ENCODE peak calls at places on chromosomes 2 and 18, in four cellular contexts. One of them, this sample, is unnamed.

GRCh38 chr2:70565039-70565731 is 11.6 kb upstream of the TGFA start:
- DNase-seq in K562: no peak
- DNase-seq in HL-60: no peak
- DNase-seq in GM12878: no peak
- DNase-seq in this sample: no peak

GRCh38 chr18:29879763-29880162 is 1162.8 kb downstream of the DSC3 start:
- DNase-seq in K562: no peak
- DNase-seq in HL-60: no peak
- DNase-seq in GM12878: no peak
- DNase-seq in this sample: no peak

GRCh38 chr2:160928854-160929301 is 231.3 kb upstream of the TANK start:
- DNase-seq in K562: no peak
- DNase-seq in HL-60: no peak
- DNase-seq in GM12878: no peak
- DNase-seq in this sample: no peak

GRCh38 chr18:74534981-74535649 is 815 bp downstream of the CNDP1 start:
- DNase-seq in K562: no peak
- DNase-seq in HL-60: no peak
- DNase-seq in GM12878: peak
- DNase-seq in this sample: no peak

GRCh38 chr18:79043288-79043687 is 25.9 kb upstream of the ATP9B start:
- DNase-seq in K562: no peak
- DNase-seq in HL-60: no peak
- DNase-seq in GM12878: no peak
- DNase-seq in this sample: no peak

GRCh38 chr2:179711375-179711774 is 150.0 kb downstream of the ZNF385B start:
- DNase-seq in K562: no peak
- DNase-seq in HL-60: no peak
- DNase-seq in GM12878: no peak
- DNase-seq in this sample: no peak

GRCh38 chr2:156350374-156351142 is 18.0 kb upstream of the NR4A2 start:
- DNase-seq in K562: no peak
- DNase-seq in HL-60: no peak
- DNase-seq in GM12878: no peak
- DNase-seq in this sample: no peak

GRCh38 chr2:176291335-176291734 is 22.1 kb downstream of the MTX2 start:
- DNase-seq in K562: no peak
- DNase-seq in HL-60: no peak
- DNase-seq in GM12878: no peak
- DNase-seq in this sample: no peak

GRCh38 chr2:38268691-38269309 is 108.3 kb downstream of the ATL2 start:
- DNase-seq in K562: no peak
- DNase-seq in HL-60: peak
- DNase-seq in GM12878: no peak
- DNase-seq in this sample: no peak

GRCh38 chr18:59646946-59647307 is 50.3 kb downstream of the CCBE1 start:
- DNase-seq in K562: no peak
- DNase-seq in HL-60: no peak
- DNase-seq in GM12878: no peak
- DNase-seq in this sample: no peak

GRCh38 chr2:45616663-45617411 is 5.8 kb upstream of the SRBD1 start:
- DNase-seq in K562: peak
- DNase-seq in HL-60: no peak
- DNase-seq in GM12878: no peak
- DNase-seq in this sample: no peak

GRCh38 chr2:239464166-239465016 is 63.6 kb upstream of the HDAC4 start:
- DNase-seq in K562: no peak
- DNase-seq in HL-60: no peak
- DNase-seq in GM12878: no peak
- DNase-seq in this sample: no peak

GRCh38 chr18:47720741-47721140 is 209.7 kb downstream of the SMAD2 start:
- DNase-seq in K562: no peak
- DNase-seq in HL-60: no peak
- DNase-seq in GM12878: no peak
- DNase-seq in this sample: no peak

GRCh38 chr2:203783496-203784203 is 77.2 kb downstream of the CD28 start:
- DNase-seq in K562: no peak
- DNase-seq in HL-60: no peak
- DNase-seq in GM12878: no peak
- DNase-seq in this sample: no peak

GRCh38 chr2:36530983-36531354 is 67.0 kb downstream of the FEZ2 start:
- DNase-seq in K562: no peak
- DNase-seq in HL-60: peak
- DNase-seq in GM12878: no peak
- DNase-seq in this sample: no peak

GRCh38 chr2:73202156-73203054 is at the start of gene NOTO:
- DNase-seq in K562: no peak
- DNase-seq in HL-60: no peak
- DNase-seq in GM12878: no peak
- DNase-seq in this sample: no peak

GRCh38 chr2:222398446-222398885 is 25.9 kb upstream of the SGPP2 start:
- DNase-seq in K562: no peak
- DNase-seq in HL-60: no peak
- DNase-seq in GM12878: no peak
- DNase-seq in this sample: no peak

GRCh38 chr2:134718095-134718955 is 475 bp downstream of the TMEM163 start:
- DNase-seq in K562: no peak
- DNase-seq in HL-60: no peak
- DNase-seq in GM12878: no peak
- DNase-seq in this sample: peak

GRCh38 chr2:43144265-43144664 is 82.1 kb downstream of the ZFP36L2 start:
- DNase-seq in K562: no peak
- DNase-seq in HL-60: peak
- DNase-seq in GM12878: no peak
- DNase-seq in this sample: no peak

GRCh38 chr2:133986076-133986837 is 267.6 kb upstream of the MGAT5 start:
- DNase-seq in K562: peak
- DNase-seq in HL-60: no peak
- DNase-seq in GM12878: no peak
- DNase-seq in this sample: no peak

GRCh38 chr2:69201243-69201642 is 185.8 kb downstream of the GFPT1 start:
- DNase-seq in K562: no peak
- DNase-seq in HL-60: no peak
- DNase-seq in GM12878: no peak
- DNase-seq in this sample: no peak

GRCh38 chr2:30784682-30785081 is 22.6 kb downstream of the CAPN13 start:
- DNase-seq in K562: no peak
- DNase-seq in HL-60: no peak
- DNase-seq in GM12878: no peak
- DNase-seq in this sample: no peak

GRCh38 chr2:16747706-16748105 is 82.1 kb upstream of the CYRIA start:
- DNase-seq in K562: no peak
- DNase-seq in HL-60: no peak
- DNase-seq in GM12878: no peak
- DNase-seq in this sample: no peak

GRCh38 chr2:24855703-24856102 is 62.5 kb downstream of the CENPO start:
- DNase-seq in K562: no peak
- DNase-seq in HL-60: no peak
- DNase-seq in GM12878: no peak
- DNase-seq in this sample: no peak

GRCh38 chr2:46985512-46985911 is 69.9 kb upstream of the MCFD2 start:
- DNase-seq in K562: no peak
- DNase-seq in HL-60: no peak
- DNase-seq in GM12878: no peak
- DNase-seq in this sample: no peak

GRCh38 chr2:27249891-27250651 is 12.8 kb downstream of the SLC30A3 start:
- DNase-seq in K562: peak
- DNase-seq in HL-60: peak
- DNase-seq in GM12878: no peak
- DNase-seq in this sample: peak

GRCh38 chr18:5197032-5197434 is at the start of gene AKAIN1:
- DNase-seq in K562: peak
- DNase-seq in HL-60: no peak
- DNase-seq in GM12878: no peak
- DNase-seq in this sample: peak

GRCh38 chr2:188676012-188676405 is 298.2 kb upstream of the COL3A1 start:
- DNase-seq in K562: no peak
- DNase-seq in HL-60: no peak
- DNase-seq in GM12878: no peak
- DNase-seq in this sample: no peak

GRCh38 chr2:179428659-179429058 is 164.0 kb upstream of the SESTD1 start:
- DNase-seq in K562: no peak
- DNase-seq in HL-60: no peak
- DNase-seq in GM12878: no peak
- DNase-seq in this sample: no peak

GRCh38 chr2:26614205-26615128 is 26.7 kb downstream of the CIB4 start:
- DNase-seq in K562: no peak
- DNase-seq in HL-60: no peak
- DNase-seq in GM12878: no peak
- DNase-seq in this sample: no peak

GRCh38 chr2:98795903-98796676 is 65.2 kb upstream of the MGAT4A start:
- DNase-seq in K562: no peak
- DNase-seq in HL-60: no peak
- DNase-seq in GM12878: no peak
- DNase-seq in this sample: no peak

GRCh38 chr18:36561046-36561445 is 263.5 kb downstream of the FHOD3 start:
- DNase-seq in K562: no peak
- DNase-seq in HL-60: no peak
- DNase-seq in GM12878: no peak
- DNase-seq in this sample: no peak

GRCh38 chr18:3248062-3248669 is 565 bp downstream of the MYL12A start:
- DNase-seq in K562: no peak
- DNase-seq in HL-60: no peak
- DNase-seq in GM12878: no peak
- DNase-seq in this sample: no peak

GRCh38 chr18:28831476-28831875 is 654.5 kb upstream of the CDH2 start:
- DNase-seq in K562: no peak
- DNase-seq in HL-60: no peak
- DNase-seq in GM12878: no peak
- DNase-seq in this sample: no peak

GRCh38 chr2:218003265-218003950 is 613 bp upstream of the TNS1 start:
- DNase-seq in K562: no peak
- DNase-seq in HL-60: no peak
- DNase-seq in GM12878: no peak
- DNase-seq in this sample: no peak

DNA sequence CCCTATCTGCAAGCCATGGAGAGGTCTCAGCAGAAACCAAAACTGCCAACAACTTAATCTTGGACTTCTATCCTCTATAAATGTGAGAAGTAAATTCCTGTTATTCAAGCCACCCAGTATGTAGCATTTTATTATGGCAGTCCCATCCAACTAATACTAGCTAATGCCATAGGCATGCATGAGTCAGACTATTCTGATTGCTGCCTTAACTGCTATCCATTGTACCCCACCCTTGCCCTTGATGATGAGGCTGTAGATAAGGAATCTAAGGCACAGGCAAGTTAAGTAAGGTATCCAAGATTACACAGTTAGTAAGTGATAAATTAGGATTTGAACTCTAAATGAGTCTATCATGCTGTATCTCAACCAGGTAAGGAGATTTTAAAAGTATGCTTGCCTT is 223.0 kb downstream of the UBE2E3 start:
- DNase-seq in K562: no peak
- DNase-seq in HL-60: no peak
- DNase-seq in GM12878: no peak
- DNase-seq in this sample: no peak
- TF ChIP-seq SPI1 in K562: no peak
- TF ChIP-seq SPI1 in HL-60: no peak
- TF ChIP-seq SPI1 in GM12878: no peak
- TF ChIP-seq SPI1 in this sample: no peak

DNA sequence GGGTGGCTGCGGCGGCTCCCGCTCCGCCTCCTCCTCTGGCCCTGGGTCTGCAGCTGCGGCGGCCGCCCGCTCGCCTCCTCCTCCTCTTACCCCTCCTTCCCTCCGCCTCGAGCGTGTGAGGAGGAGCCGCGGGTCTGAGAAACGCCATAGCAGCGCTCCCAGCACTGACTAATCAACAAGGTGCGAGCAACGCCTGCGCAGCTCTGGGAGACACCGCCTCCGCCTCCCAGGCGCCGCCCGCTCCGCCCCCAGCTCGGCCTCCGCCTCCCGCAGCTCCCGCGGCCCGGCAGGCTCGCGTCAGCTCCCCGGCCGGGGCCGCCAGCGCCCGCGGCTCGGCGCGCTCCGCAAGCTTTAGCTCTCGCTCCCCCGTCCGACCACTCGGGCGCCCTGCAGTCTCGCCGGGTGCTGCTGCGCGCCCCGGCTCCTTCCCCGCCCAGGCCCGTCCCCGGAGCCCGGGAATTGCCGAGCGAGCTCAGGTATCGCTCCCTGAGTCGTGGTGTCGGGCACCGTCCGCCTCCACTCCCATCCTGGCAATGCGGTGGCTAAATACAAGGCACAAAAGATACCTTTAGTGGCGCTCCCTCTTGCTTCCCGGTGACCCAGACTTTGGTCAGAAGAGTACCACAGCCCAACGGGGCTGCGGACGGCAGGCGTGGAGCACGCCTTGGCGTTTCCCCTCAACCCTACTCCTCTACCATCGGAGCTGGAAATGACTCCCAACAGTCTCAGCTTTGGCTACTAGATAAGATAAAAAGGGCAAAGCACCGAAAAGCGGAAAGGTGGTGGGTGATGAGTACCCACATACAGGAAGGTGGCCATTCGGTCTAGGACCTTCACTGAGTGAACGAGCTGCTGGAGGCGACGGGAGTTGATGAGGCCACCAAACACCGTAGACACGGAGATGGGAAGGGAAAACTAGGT is at the start of gene GAREM1:
- DNase-seq in K562: peak
- DNase-seq in HL-60: peak
- DNase-seq in GM12878: peak
- DNase-seq in this sample: peak
- TF ChIP-seq SPI1 in K562: no peak
- TF ChIP-seq SPI1 in HL-60: no peak
- TF ChIP-seq SPI1 in GM12878: no peak
- TF ChIP-seq SPI1 in this sample: no peak

GRCh38 chr2:235568431-235568830 is 74.6 kb downstream of the AGAP1 start:
- DNase-seq in K562: no peak
- DNase-seq in HL-60: peak
- DNase-seq in GM12878: no peak
- DNase-seq in this sample: no peak
- TF ChIP-seq SPI1 in K562: no peak
- TF ChIP-seq SPI1 in HL-60: no peak
- TF ChIP-seq SPI1 in GM12878: no peak
- TF ChIP-seq SPI1 in this sample: no peak

DNA sequence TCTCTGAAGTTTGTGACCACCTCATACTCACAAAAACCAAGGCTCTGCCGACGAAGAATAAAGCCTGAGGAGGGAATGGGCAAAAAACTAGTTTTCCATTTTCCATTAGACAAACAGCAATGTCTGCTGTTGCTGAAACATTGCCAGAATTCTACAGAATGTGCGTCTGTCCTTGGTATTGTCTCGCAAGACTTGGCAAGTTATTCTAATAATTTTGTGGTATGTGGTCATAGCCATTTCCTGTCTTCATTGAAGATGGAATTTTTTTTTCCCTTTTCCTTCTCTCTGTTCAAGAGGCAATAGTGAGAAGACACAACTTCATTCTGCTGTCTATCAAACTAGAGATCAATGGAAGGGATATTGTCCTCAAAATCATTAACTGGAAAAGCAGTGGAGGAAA is 296.1 kb downstream of the RND3 start:
- DNase-seq in K562: no peak
- DNase-seq in HL-60: no peak
- DNase-seq in GM12878: no peak
- DNase-seq in this sample: no peak
- TF ChIP-seq SPI1 in K562: no peak
- TF ChIP-seq SPI1 in HL-60: no peak
- TF ChIP-seq SPI1 in GM12878: no peak
- TF ChIP-seq SPI1 in this sample: no peak

GRCh38 chr2:241224068-241224850 is 35.8 kb downstream of the ANO7 start:
- DNase-seq in K562: no peak
- DNase-seq in HL-60: no peak
- DNase-seq in GM12878: no peak
- DNase-seq in this sample: no peak
- TF ChIP-seq SPI1 in K562: no peak
- TF ChIP-seq SPI1 in HL-60: no peak
- TF ChIP-seq SPI1 in GM12878: no peak
- TF ChIP-seq SPI1 in this sample: no peak